ENCODE peak calls at places on chromosomes 6 and 20, in five cellular contexts. One of them, this sample, is unnamed.

GRCh38 chr6:160051390-160051789 is 70.2 kb upstream of the SLC22A1 start:
- DNase-seq in A172: no peak
- DNase-seq in H4: no peak
- DNase-seq in AG09309: no peak
- DNase-seq in SK-N-DZ: no peak
- DNase-seq in this sample: no peak

GRCh38 chr6:89985744-89986493 is 91.7 kb downstream of the GJA10 start:
- DNase-seq in A172: no peak
- DNase-seq in H4: peak
- DNase-seq in AG09309: peak
- DNase-seq in SK-N-DZ: no peak
- DNase-seq in this sample: no peak

GRCh38 chr6:20907486-20908071 is 373.3 kb downstream of the CDKAL1 start:
- DNase-seq in A172: no peak
- DNase-seq in H4: no peak
- DNase-seq in AG09309: no peak
- DNase-seq in SK-N-DZ: no peak
- DNase-seq in this sample: no peak

GRCh38 chr6:170074435-170074834 is 216.4 kb downstream of the DLL1 start:
- DNase-seq in A172: no peak
- DNase-seq in H4: no peak
- DNase-seq in AG09309: no peak
- DNase-seq in SK-N-DZ: no peak
- DNase-seq in this sample: no peak

GRCh38 chr20:11766961-11767360 is 150.7 kb upstream of the BTBD3 start:
- DNase-seq in A172: no peak
- DNase-seq in H4: no peak
- DNase-seq in AG09309: no peak
- DNase-seq in SK-N-DZ: no peak
- DNase-seq in this sample: no peak

GRCh38 chr6:154468760-154469159 is 41.7 kb downstream of the CNKSR3 start:
- DNase-seq in A172: no peak
- DNase-seq in H4: no peak
- DNase-seq in AG09309: no peak
- DNase-seq in SK-N-DZ: no peak
- DNase-seq in this sample: no peak

GRCh38 chr6:4093288-4093687 is 14.4 kb upstream of the FAM217A start:
- DNase-seq in A172: no peak
- DNase-seq in H4: no peak
- DNase-seq in AG09309: no peak
- DNase-seq in SK-N-DZ: no peak
- DNase-seq in this sample: no peak

GRCh38 chr6:48916523-48917050 is 546.5 kb downstream of the MMUT start:
- DNase-seq in A172: no peak
- DNase-seq in H4: no peak
- DNase-seq in AG09309: no peak
- DNase-seq in SK-N-DZ: no peak
- DNase-seq in this sample: no peak

GRCh38 chr6:96836579-96837137 is 619 bp downstream of the GPR63 start:
- DNase-seq in A172: no peak
- DNase-seq in H4: no peak
- DNase-seq in AG09309: no peak
- DNase-seq in SK-N-DZ: peak
- DNase-seq in this sample: no peak

GRCh38 chr6:39530201-39530759 is 194.9 kb downstream of the KIF6 start:
- DNase-seq in A172: peak
- DNase-seq in H4: peak
- DNase-seq in AG09309: peak
- DNase-seq in SK-N-DZ: no peak
- DNase-seq in this sample: no peak

GRCh38 chr6:131966443-131966842 is 15.3 kb upstream of the CCN2 start:
- DNase-seq in A172: peak
- DNase-seq in H4: peak
- DNase-seq in AG09309: peak
- DNase-seq in SK-N-DZ: no peak
- DNase-seq in this sample: no peak

GRCh38 chr6:38182426-38182825 is 362.9 kb downstream of the ZFAND3 start:
- DNase-seq in A172: no peak
- DNase-seq in H4: no peak
- DNase-seq in AG09309: no peak
- DNase-seq in SK-N-DZ: no peak
- DNase-seq in this sample: no peak

GRCh38 chr20:10984899-10985298 is 311.1 kb upstream of the JAG1 start:
- DNase-seq in A172: no peak
- DNase-seq in H4: no peak
- DNase-seq in AG09309: no peak
- DNase-seq in SK-N-DZ: no peak
- DNase-seq in this sample: no peak

GRCh38 chr6:45609141-45609638 is 231.5 kb upstream of the SUPT3H start:
- DNase-seq in A172: peak
- DNase-seq in H4: no peak
- DNase-seq in AG09309: no peak
- DNase-seq in SK-N-DZ: no peak
- DNase-seq in this sample: peak

GRCh38 chr6:40325041-40325440 is 262.1 kb downstream of the LRFN2 start:
- DNase-seq in A172: no peak
- DNase-seq in H4: no peak
- DNase-seq in AG09309: no peak
- DNase-seq in SK-N-DZ: no peak
- DNase-seq in this sample: no peak

GRCh38 chr6:148570456-148570855 is 176.4 kb upstream of the UST start:
- DNase-seq in A172: peak
- DNase-seq in H4: no peak
- DNase-seq in AG09309: no peak
- DNase-seq in SK-N-DZ: no peak
- DNase-seq in this sample: no peak

GRCh38 chr6:73798592-73798991 is 102.6 kb downstream of the CD109 start:
- DNase-seq in A172: peak
- DNase-seq in H4: peak
- DNase-seq in AG09309: peak
- DNase-seq in SK-N-DZ: no peak
- DNase-seq in this sample: peak

GRCh38 chr20:51532577-51533191 is 9.8 kb downstream of the NFATC2 start:
- DNase-seq in A172: peak
- DNase-seq in H4: no peak
- DNase-seq in AG09309: no peak
- DNase-seq in SK-N-DZ: no peak
- DNase-seq in this sample: no peak

GRCh38 chr6:130176378-130176777 is 46.4 kb downstream of the SAMD3 start:
- DNase-seq in A172: no peak
- DNase-seq in H4: no peak
- DNase-seq in AG09309: no peak
- DNase-seq in SK-N-DZ: no peak
- DNase-seq in this sample: no peak

GRCh38 chr6:155248021-155249001 is 15.5 kb upstream of the CLDN20 start:
- DNase-seq in A172: peak
- DNase-seq in H4: peak
- DNase-seq in AG09309: peak
- DNase-seq in SK-N-DZ: peak
- DNase-seq in this sample: peak

GRCh38 chr6:22727709-22728108 is 158.3 kb downstream of the HDGFL1 start:
- DNase-seq in A172: no peak
- DNase-seq in H4: no peak
- DNase-seq in AG09309: no peak
- DNase-seq in SK-N-DZ: peak
- DNase-seq in this sample: no peak

GRCh38 chr20:35508493-35509218 is 20.8 kb downstream of the C20orf173 start:
- DNase-seq in A172: no peak
- DNase-seq in H4: no peak
- DNase-seq in AG09309: no peak
- DNase-seq in SK-N-DZ: no peak
- DNase-seq in this sample: no peak

GRCh38 chr20:46213946-46214830 is 94.1 kb downstream of the CDH22 start:
- DNase-seq in A172: peak
- DNase-seq in H4: peak
- DNase-seq in AG09309: no peak
- DNase-seq in SK-N-DZ: no peak
- DNase-seq in this sample: no peak

GRCh38 chr6:122676146-122676545 is 65.9 kb downstream of the PKIB start:
- DNase-seq in A172: no peak
- DNase-seq in H4: no peak
- DNase-seq in AG09309: no peak
- DNase-seq in SK-N-DZ: no peak
- DNase-seq in this sample: no peak

This sample was measured in AG09319.